ENCODE peak calls at places on chromosomes 5 and 9, in nine cellular contexts. Z, J, K, I, N, G, O, A and H are unnamed samples.

GRCh38 chr5:135715267-135716050 is 119.0 kb upstream of the SLC25A48 start:
- DNase-seq in K (peak), J (no peak), N (no peak), G (no peak), Z (peak), I (no peak), A (no peak), O (no peak), H (no peak)

GRCh38 chr9:131473198-131473885 is 29.4 kb upstream of the POMT1 start:
- DNase-seq in J (no peak), I (no peak), O (no peak), K (no peak), A (no peak), N (peak), Z (no peak), G (no peak), H (no peak)

GRCh38 chr9:115164511-115164974 is 46.6 kb upstream of the TNC start:
- DNase-seq in G (no peak), N (no peak), A (peak), K (no peak), Z (peak), I (no peak), O (peak), J (no peak), H (peak)

GRCh38 chr9:129402341-129402739 is 218.6 kb downstream of the C9orf50 start:
- DNase-seq in I (no peak), K (no peak), N (no peak), G (no peak), O (no peak), Z (no peak), J (peak), A (no peak), H (peak)

GRCh38 chr9:7656648-7657047 is 142.9 kb downstream of the DMAC1 start:
- DNase-seq in J (no peak), N (no peak), K (no peak), A (peak), Z (peak), G (no peak), I (peak), O (no peak), H (no peak)

GRCh38 chr5:56534102-56534501 is 281.2 kb upstream of the MAP3K1 start:
- DNase-seq in G (no peak), J (no peak), N (peak), A (no peak), Z (peak), I (no peak), O (peak), K (no peak), H (no peak)

GRCh38 chr5:610744-611730 is 1.1 kb upstream of the CEP72 start:
- DNase-seq in A (no peak), Z (no peak), K (peak), J (no peak), N (no peak), I (no peak), O (no peak), G (no peak), H (no peak)

GRCh38 chr5:104793031-104793430 is 1230.4 kb upstream of the NUDT12 start:
- DNase-seq in A (no peak), I (no peak), J (no peak), N (no peak), O (no peak), Z (peak), G (no peak), K (no peak), H (no peak)

GRCh38 chr9:14221558-14221957 is 92.4 kb downstream of the NFIB start:
- DNase-seq in O (peak), N (no peak), I (no peak), Z (peak), K (no peak), G (no peak), A (no peak), J (no peak), H (peak)

GRCh38 chr5:170097934-170098333 is 7.8 kb upstream of the FOXI1 start:
- DNase-seq in A (peak), Z (no peak), I (no peak), O (no peak), G (no peak), N (no peak), K (no peak), J (peak), H (no peak)

GRCh38 chr5:64883912-64884311 is 115.2 kb downstream of the CWC27 start:
- DNase-seq in O (no peak), I (no peak), J (no peak), G (no peak), K (no peak), Z (peak), N (no peak), A (no peak), H (no peak)